ENCODE peak calls at places on chromosomes 12 and 14, in five cellular contexts. L is cardiac muscle cell, W is PC-3, C is fibroblast of villous mesenchyme, D is astrocyte. I is an unnamed sample.

GRCh38 chr14:71988954-71989353 is 56.7 kb downstream of the RGS6 start:
- DNase-seq in L (no peak), W (no peak), C (no peak), D (no peak), I (no peak)

GRCh38 chr12:122687091-122687490 is 16.1 kb downstream of the HCAR2 start:
- DNase-seq in L (peak; percentile 53), W (peak; percentile 34), C (peak; percentile 88), D (peak; percentile 22), I (peak; percentile 36)

GRCh38 chr12:131133015-131133905 is 179.6 kb downstream of the ADGRD1 start:
- DNase-seq in L (peak; percentile 15), W (no peak), C (peak; percentile 1), D (no peak), I (no peak)

GRCh38 chr12:124088232-124088907 is 115.4 kb downstream of the ZNF664 start:
- DNase-seq in L (no peak), W (no peak), C (no peak), D (no peak), I (no peak)

GRCh38 chr14:67940476-67940875 is 120.9 kb downstream of the RAD51B start:
- DNase-seq in L (peak; percentile 83), W (no peak), C (peak; percentile 95), D (peak; percentile 8), I (no peak)

GRCh38 chr14:75459099-75459741 is 31.4 kb downstream of the JDP2 start:
- DNase-seq in L (no peak), W (no peak), C (no peak), D (no peak), I (no peak)

GRCh38 chr12:3792623-3793288 is 39.8 kb upstream of the CRACR2A start:
- DNase-seq in L (no peak), W (no peak), C (no peak), D (no peak), I (no peak)

GRCh38 chr12:93390025-93390424 is 12.3 kb downstream of the NUDT4 start:
- DNase-seq in L (no peak), W (no peak), C (no peak), D (no peak), I (peak; percentile 25)

GRCh38 chr12:89179983-89180382 is 172.3 kb downstream of the DUSP6 start:
- DNase-seq in L (peak; percentile 93), W (peak; percentile 87), C (peak; percentile 98), D (peak; percentile 64), I (peak; percentile 99)

GRCh38 chr12:90908465-90908864 is 46.5 kb downstream of the CCER1 start:
- DNase-seq in L (peak; percentile 58), W (peak; percentile 20), C (peak; percentile 56), D (peak; percentile 90), I (peak; percentile 49)

GRCh38 chr12:113463746-113464743 is 7.6 kb downstream of the LHX5 start:
- DNase-seq in L (no peak), W (peak; percentile 10), C (peak; percentile 8), D (no peak), I (no peak)

GRCh38 chr12:34401659-34402227 is 379.4 kb downstream of the ALG10 start:
- DNase-seq in L (no peak), W (no peak), C (no peak), D (no peak), I (no peak)

GRCh38 chr12:14340371-14340770 is 25.1 kb upstream of the ATF7IP start:
- DNase-seq in L (no peak), W (no peak), C (no peak), D (no peak), I (no peak)

GRCh38 chr12:122124370-122124769 is 45.8 kb downstream of the MLXIP start:
- DNase-seq in L (no peak), W (no peak), C (no peak), D (no peak), I (no peak)

GRCh38 chr14:76227450-76228050 is 75.8 kb downstream of the GPATCH2L start:
- DNase-seq in L (peak; percentile 81), W (peak; percentile 81), C (peak; percentile 81), D (peak; percentile 51), I (peak; percentile 90)

GRCh38 chr14:42222924-42223471 is 616.3 kb downstream of the LRFN5 start:
- DNase-seq in L (peak; percentile 49), W (peak; percentile 87), C (peak; percentile 36), D (peak; percentile 76), I (peak; percentile 64)

GRCh38 chr14:93729993-93730392 is 58.3 kb downstream of the PRIMA1 start:
- DNase-seq in L (no peak), W (peak; percentile 43), C (no peak), D (no peak), I (no peak)

GRCh38 chr14:71372411-71372838 is 465.2 kb downstream of the PCNX1 start:
- DNase-seq in L (peak; percentile 78), W (peak; percentile 91), C (peak; percentile 99), D (peak; percentile 86), I (peak; percentile 100)

GRCh38 chr12:544941-545635 is 85.3 kb downstream of the B4GALNT3 start:
- DNase-seq in L (no peak), W (no peak), C (no peak), D (no peak), I (no peak)

GRCh38 chr14:103483600-103483999 is 39.0 kb downstream of the CKB start:
- DNase-seq in L (peak; percentile 64), W (peak; percentile 98), C (peak; percentile 67), D (peak; percentile 92), I (peak; percentile 97)

GRCh38 chr14:38502241-38502640 is 246.3 kb upstream of the CLEC14A start:
- DNase-seq in L (no peak), W (no peak), C (peak; percentile 27), D (no peak), I (no peak)

GRCh38 chr12:56160160-56160763 is 2.1 kb downstream of the MYL6 start:
- DNase-seq in L (peak; percentile 55), W (peak; percentile 28), C (no peak), D (no peak), I (peak; percentile 36)

GRCh38 chr12:132156145-132156709 is 12.0 kb downstream of the NOC4L start:
- DNase-seq in L (no peak), W (no peak), C (no peak), D (no peak), I (no peak)

GRCh38 chr12:21774358-21775129 is at the start of gene KCNJ8:
- DNase-seq in L (peak; percentile 31), W (no peak), C (peak; percentile 19), D (peak; percentile 31), I (no peak)

GRCh38 chr14:35534130-35534883 is at the start of gene INSM2:
- DNase-seq in L (no peak), W (no peak), C (no peak), D (no peak), I (peak; percentile 4)

GRCh38 chr12:118311666-118312065 is 61.0 kb downstream of the TAOK3 start:
- DNase-seq in L (no peak), W (no peak), C (no peak), D (no peak), I (no peak)

DNA sequence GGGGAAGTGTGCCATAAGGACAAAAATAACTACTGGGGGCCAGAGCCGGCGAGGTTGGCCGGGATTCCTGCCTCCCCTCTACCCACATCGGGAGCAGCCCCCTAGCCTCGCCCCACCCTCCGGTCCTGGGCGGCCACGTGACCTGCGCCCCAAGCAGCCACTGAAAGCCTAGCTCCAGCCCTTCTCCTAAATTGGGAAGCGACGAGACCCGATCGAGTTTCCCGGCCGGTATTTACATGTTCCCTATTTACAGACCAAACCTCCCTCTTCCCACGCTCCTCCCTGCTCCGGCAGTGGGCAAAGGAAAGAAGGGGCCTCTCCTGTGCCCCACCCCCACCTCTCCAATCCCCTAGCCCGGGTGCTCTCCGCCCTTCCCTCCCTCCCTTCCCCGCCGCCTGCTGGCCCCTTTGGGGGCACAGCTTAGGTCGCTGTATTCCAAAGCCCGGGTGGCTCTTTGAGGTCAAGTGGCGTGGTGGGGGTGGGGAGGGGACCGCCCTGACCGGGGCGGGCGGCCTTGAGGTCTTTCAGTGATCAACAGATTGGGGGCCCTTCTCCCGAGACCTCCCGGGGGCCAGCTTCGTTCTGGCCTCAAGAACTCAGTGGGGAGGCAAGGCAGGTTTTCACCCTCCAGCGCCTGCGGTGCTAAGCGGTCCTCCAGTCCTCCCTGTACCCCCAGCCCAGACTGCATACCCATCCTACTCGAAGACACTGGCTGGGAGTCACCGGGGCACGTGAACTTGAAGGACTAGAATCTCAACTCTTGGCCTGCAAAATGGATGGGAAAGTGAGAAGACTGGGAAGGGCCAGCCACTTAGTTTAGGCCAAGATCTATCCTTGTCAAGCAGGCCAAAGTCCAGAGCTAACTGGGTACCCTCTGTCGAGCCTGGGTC is 6.3 kb upstream of the CTDSP2 start:
- DNase-seq in L (peak; percentile 64), W (no peak), C (peak; percentile 38), D (no peak), I (no peak)
- H3K4me3 ChIP-seq in L (no peak overlapping the region), W (no peak overlapping the region), C (peak overlapping the region; percentile 40), D (peak overlapping the region; percentile 20), I (peak overlapping the region; percentile 12)

DNA sequence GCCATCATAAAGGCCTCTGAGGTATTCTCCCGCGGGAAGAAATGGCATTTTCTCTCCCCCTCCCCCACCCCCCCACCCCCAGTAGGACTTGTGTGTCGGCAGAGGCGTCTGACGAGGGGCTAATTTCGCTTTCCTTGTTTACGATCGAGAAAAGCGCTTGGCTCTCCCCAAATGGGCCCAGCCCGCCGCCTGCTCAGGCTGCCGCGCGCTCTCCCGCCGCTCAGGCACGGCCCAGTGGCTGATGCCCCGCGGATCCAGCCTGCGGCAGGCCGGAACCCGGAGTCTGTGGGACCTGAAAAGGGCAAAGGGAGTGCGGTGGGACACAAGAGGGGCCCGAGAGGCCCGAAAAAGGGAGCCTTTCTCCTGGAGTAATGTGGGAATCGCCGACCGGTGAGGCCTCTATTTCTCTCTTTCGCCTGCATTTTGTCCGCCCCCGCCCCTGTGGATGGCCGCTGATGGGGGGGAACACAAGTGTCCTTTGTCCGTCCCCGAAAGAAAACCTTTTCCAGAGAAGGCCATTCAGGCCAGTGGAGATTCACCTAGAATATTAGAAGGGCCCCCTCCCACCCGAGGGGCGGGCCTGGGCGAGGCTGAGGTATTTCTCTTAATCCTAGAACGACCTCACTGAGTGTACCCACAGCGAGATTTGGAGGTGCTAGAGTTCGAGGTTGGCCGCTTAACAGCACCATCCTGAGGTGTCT is 9.0 kb upstream of the HOXC6 start:
- DNase-seq in L (no peak), W (no peak), C (peak; percentile 70), D (no peak), I (no peak)
- H3K4me3 ChIP-seq in L (no peak overlapping the region), W (no peak overlapping the region), C (peak overlapping the region; percentile 95), D (no peak overlapping the region), I (no peak overlapping the region)

GRCh38 chr12:7110661-7111060 is 1.6 kb upstream of the C1RL start:
- DNase-seq in L (no peak), W (no peak), C (no peak), D (no peak), I (no peak)

GRCh38 chr12:7114851-7115250 is 5.8 kb upstream of the C1RL start:
- DNase-seq in L (no peak), W (no peak), C (no peak), D (no peak), I (no peak)

GRCh38 chr12:7113389-7113871 is 4.4 kb upstream of the C1RL start:
- DNase-seq in L (peak; percentile 69), W (peak; percentile 33), C (peak; percentile 53), D (no peak), I (peak; percentile 29)

GRCh38 chr12:7114008-7114407 is 5.0 kb upstream of the C1RL start:
- DNase-seq in L (no peak), W (no peak), C (no peak), D (no peak), I (no peak)

GRCh38 chr12:7112041-7112440 is 3.0 kb upstream of the C1RL start:
- DNase-seq in L (peak; percentile 57), W (no peak), C (no peak), D (no peak), I (no peak)
- H3K4me3 ChIP-seq in L (no peak overlapping the region), W (no peak overlapping the region), C (no peak overlapping the region), D (no peak overlapping the region), I (no peak overlapping the region)

GRCh38 chr12:115408642-115409041 is 724.7 kb upstream of the TBX3 start:
- DNase-seq in L (no peak), W (no peak), C (no peak), D (no peak), I (no peak)
- H3K4me3 ChIP-seq in L (no peak overlapping the region), W (no peak overlapping the region), C (no peak overlapping the region), D (no peak overlapping the region), I (no peak overlapping the region)

I was measured in bronchial epithelial cell.